ENCODE peak calls at places on chromosome 12, in five cellular contexts. H is AG08395, Q is HTR-8/SVneo, G is glutamatergic neuron, Y is COR-L47. F is an unnamed sample.

GRCh38 chr12:2691001-2691339 is 103.8 kb upstream of the FKBP4 start:
- DNase-seq in H (no peak), Q (no peak), G (peak), Y (no peak), F (no peak)

GRCh38 chr12:88361493-88361892 is 218.8 kb downstream of the KITLG start:
- DNase-seq in H (no peak), Q (no peak), G (no peak), Y (no peak), F (no peak)

GRCh38 chr12:14995583-14996425 is 23.0 kb downstream of the PDE6H start:
- DNase-seq in H (peak), Q (peak), G (no peak), Y (peak), F (peak)

GRCh38 chr12:19131020-19131431 is 1.5 kb downstream of the PLEKHA5 start:
- DNase-seq in H (peak), Q (peak), G (peak), Y (no peak), F (no peak)

GRCh38 chr12:40436564-40436963 is 211.8 kb downstream of the LRRK2 start:
- DNase-seq in H (no peak), Q (no peak), G (no peak), Y (no peak), F (no peak)

GRCh38 chr12:89461649-89462612 is 62.7 kb downstream of the GALNT4 start:
- DNase-seq in H (peak), Q (peak), G (no peak), Y (peak), F (peak)

GRCh38 chr12:9866786-9867379 is 2.3 kb downstream of the CLEC2B start:
- DNase-seq in H (no peak), Q (no peak), G (no peak), Y (no peak), F (no peak)

GRCh38 chr12:98533723-98534251 is 18.4 kb downstream of the TMPO start:
- DNase-seq in H (peak), Q (no peak), G (no peak), Y (no peak), F (no peak)

GRCh38 chr12:49763006-49763591 is 21.7 kb downstream of the TMBIM6 start:
- DNase-seq in H (peak), Q (peak), G (peak), Y (peak), F (no peak)

GRCh38 chr12:46266869-46267617 is 1.8 kb downstream of the SLC38A1 start:
- DNase-seq in H (peak), Q (no peak), G (peak), Y (peak), F (peak)

GRCh38 chr12:70556179-70556869 is 80.9 kb downstream of the PTPRB start:
- DNase-seq in H (no peak), Q (no peak), G (no peak), Y (no peak), F (no peak)

GRCh38 chr12:55676707-55677106 is 31.0 kb downstream of the ITGA7 start:
- DNase-seq in H (no peak), Q (no peak), G (no peak), Y (no peak), F (no peak)

GRCh38 chr12:4555804-4556203 is 6.2 kb upstream of the DYRK4 start:
- DNase-seq in H (no peak), Q (no peak), G (no peak), Y (no peak), F (no peak)

GRCh38 chr12:56116267-56117081 is at the start of gene RPL41:
- DNase-seq in H (peak), Q (peak), G (peak), Y (peak), F (peak)

GRCh38 chr12:131102991-131103609 is 149.4 kb downstream of the ADGRD1 start:
- DNase-seq in H (no peak), Q (no peak), G (peak), Y (no peak), F (no peak)

GRCh38 chr12:90729741-90730140 is 225.2 kb downstream of the CCER1 start:
- DNase-seq in H (no peak), Q (no peak), G (no peak), Y (no peak), F (no peak)